ENCODE peak calls at places on chromosomes 6 and 20, in six cellular contexts. F, O, D, A, X and V are unnamed samples.

GRCh38 chr20:19336601-19337000 is 124.2 kb downstream of the SLC24A3 start:
- DNase-seq in F (no peak), X (no peak), O (peak), D (no peak), A (no peak), V (no peak)

GRCh38 chr6:109695468-109695867 is 4.4 kb downstream of the FIG4 start:
- DNase-seq in X (no peak), F (no peak), O (no peak), A (no peak), D (no peak), V (no peak)

GRCh38 chr6:73515204-73516101 is 5.4 kb downstream of the EEF1A1 start:
- DNase-seq in X (peak), O (peak), A (peak), F (no peak), D (no peak), V (no peak)

GRCh38 chr6:81749704-81750103 is 2.8 kb downstream of the TENT5A start:
- DNase-seq in D (no peak), X (no peak), F (no peak), A (no peak), O (no peak), V (no peak)

GRCh38 chr6:71967436-71967835 is 81.1 kb downstream of the RIMS1 start:
- DNase-seq in X (no peak), A (no peak), O (no peak), D (no peak), F (peak), V (no peak)

GRCh38 chr20:35901678-35902544 is 52.4 kb downstream of the SCAND1 start:
- DNase-seq in F (peak), A (no peak), O (peak), D (no peak), X (no peak), V (no peak)

GRCh38 chr6:22350109-22350508 is 53.3 kb upstream of the PRL start:
- DNase-seq in X (no peak), D (no peak), F (no peak), A (no peak), O (no peak), V (peak)

GRCh38 chr20:63612276-63612931 is 14.5 kb downstream of the GMEB2 start:
- DNase-seq in O (peak), D (no peak), A (no peak), F (no peak), X (no peak), V (no peak)

GRCh38 chr6:127391019-127391974 is 47.9 kb upstream of the ECHDC1 start:
- DNase-seq in D (no peak), A (no peak), F (no peak), O (no peak), X (no peak), V (no peak)